ENCODE peak calls at places on chromosomes 11 and 22, in eight cellular contexts. R is activated naive CD8-positive, alpha-beta T cell treated with anti-CD3 and anti-CD28 coated beads, Interleukin-2, amount 50 U/mL, for 24 hours; P is CD4-positive, alpha-beta T cell; G is GM13977; Y is LHCN-M2; J is HTR-8/SVneo; O is breast epithelium; K is neuronal stem cell. E is an unnamed sample.
A peak's percentile ranks its signal among the peaks of the same experiment; 100 is the strongest.

GRCh38 chr11:15349413-15349812 is 234.7 kb downstream of the INSC start:
- DNase-seq in O (no peak), G (no peak), K (no peak), Y (no peak), R (no peak), P (no peak), J (no peak), E (no peak)

GRCh38 chr11:93249437-93250210 is 51.8 kb upstream of the SLC36A4 start:
- DNase-seq in O (no peak), J (no peak), G (no peak), Y (no peak), R (no peak), K (no peak), P (no peak), E (peak; percentile 30)

GRCh38 chr22:24284747-24285203 is 14.1 kb downstream of the SPECC1L start:
- DNase-seq in J (no peak), Y (peak; percentile 57), K (no peak), P (no peak), G (no peak), O (no peak), R (no peak), E (peak; percentile 39)

GRCh38 chr11:47216141-47216798 is 1.5 kb downstream of the DDB2 start:
- DNase-seq in K (no peak), J (peak; percentile 69), R (peak; percentile 75), P (peak; percentile 46), G (peak; percentile 62), Y (peak; percentile 78), O (no peak), E (peak; percentile 68)

GRCh38 chr11:57391546-57391945 is 1.1 kb upstream of the PRG2 start:
- DNase-seq in Y (no peak), O (no peak), J (no peak), P (no peak), K (no peak), G (no peak), R (no peak), E (no peak)

GRCh38 chr11:15568440-15568839 is 453.7 kb downstream of the INSC start:
- DNase-seq in O (no peak), P (no peak), K (no peak), Y (no peak), J (no peak), R (no peak), G (no peak), E (no peak)

GRCh38 chr11:15101072-15101701 is 13.5 kb upstream of the INSC start:
- DNase-seq in P (peak; percentile 21), O (no peak), R (peak; percentile 63), Y (peak; percentile 69), K (peak; percentile 57), J (peak; percentile 31), G (peak; percentile 45), E (peak; percentile 76)

GRCh38 chr11:77884829-77885190 is 63.9 kb downstream of the AAMDC start:
- DNase-seq in P (no peak), K (no peak), G (no peak), Y (no peak), O (no peak), J (no peak), R (no peak), E (no peak)

GRCh38 chr22:45855961-45856360 is 121.0 kb downstream of the WNT7B start:
- DNase-seq in K (no peak), O (no peak), R (no peak), J (no peak), Y (no peak), P (no peak), G (no peak), E (no peak)

GRCh38 chr11:129209891-129210830 is 18.0 kb upstream of the ARHGAP32 start:
- DNase-seq in R (no peak), O (no peak), J (no peak), G (no peak), Y (peak; percentile 18), P (no peak), K (no peak), E (no peak)

GRCh38 chr11:70400643-70401042 is 2.3 kb downstream of the CTTN start:
- DNase-seq in R (peak; percentile 34), G (no peak), P (no peak), K (no peak), J (no peak), Y (no peak), O (no peak), E (no peak)

GRCh38 chr22:36086170-36086490 is 57.5 kb upstream of the RBFOX2 start:
- DNase-seq in G (no peak), K (no peak), Y (no peak), O (no peak), J (no peak), R (no peak), P (no peak), E (peak; percentile 37)

GRCh38 chr11:64500176-64501013 is 90.6 kb upstream of the SLC22A12 start:
- DNase-seq in Y (no peak), P (no peak), G (no peak), K (no peak), J (no peak), O (no peak), R (no peak), E (no peak)

GRCh38 chr11:44659641-44660040 is 67.1 kb upstream of the TSPAN18 start:
- DNase-seq in K (no peak), R (no peak), J (no peak), O (no peak), G (no peak), P (no peak), Y (peak; percentile 3), E (no peak)

GRCh38 chr22:22110548-22111266 is 128.1 kb upstream of the TOP3B start:
- DNase-seq in P (no peak), Y (peak; percentile 71), O (no peak), J (peak; percentile 71), G (peak; percentile 89), K (peak; percentile 45), R (peak; percentile 59), E (peak; percentile 90)